ENCODE peak calls at places on chromosome 5, in four cellular contexts. N is HepG2, R is WERI-Rb-1, G is Panc1. W is an unnamed sample.

GRCh38 chr5:24232929-24233328 is 411.8 kb downstream of the CDH10 start:
- DNase-seq in R (no peak), N (no peak), G (no peak), W (no peak)

GRCh38 chr5:103385722-103386121 is 127.2 kb downstream of the MACIR start:
- DNase-seq in R (no peak), G (no peak), N (no peak), W (no peak)

GRCh38 chr5:27038476-27038875 is at the start of gene CDH9:
- DNase-seq in R (no peak), N (no peak), G (no peak), W (no peak)

GRCh38 chr5:159657766-159658165 is 258.5 kb upstream of the ADRA1B start:
- DNase-seq in N (no peak), R (no peak), G (no peak), W (no peak)

GRCh38 chr5:2191972-2192371 is 309.2 kb upstream of the IRX4 start:
- DNase-seq in G (no peak), R (no peak), N (no peak), W (no peak)

GRCh38 chr5:148457183-148457620 is 73.4 kb downstream of the FBXO38 start:
- DNase-seq in R (peak; percentile 20), G (no peak), N (no peak), W (no peak)

GRCh38 chr5:126363658-126364057 is 59.6 kb upstream of the GRAMD2B start:
- DNase-seq in N (peak; percentile 51), R (no peak), G (no peak), W (peak; percentile 72)

GRCh38 chr5:38473008-38473407 is 83.4 kb downstream of the LIFR start:
- DNase-seq in G (no peak), R (no peak), N (no peak), W (no peak)

GRCh38 chr5:96459313-96460109 is 26.5 kb upstream of the PCSK1 start:
- DNase-seq in G (no peak), N (no peak), R (no peak), W (no peak)

GRCh38 chr5:106303911-106304310 is 1366.8 kb downstream of the EFNA5 start:
- DNase-seq in R (no peak), N (no peak), G (no peak), W (no peak)

GRCh38 chr5:3356016-3356415 is 239.6 kb upstream of the IRX1 start:
- DNase-seq in R (no peak), G (no peak), N (no peak), W (no peak)

GRCh38 chr5:176886336-176887251 is 12.6 kb downstream of the HK3 start:
- DNase-seq in G (no peak), N (no peak), R (no peak), W (no peak)

GRCh38 chr5:38443390-38443789 is 113.1 kb downstream of the LIFR start:
- DNase-seq in N (peak; percentile 16), G (no peak), R (no peak), W (no peak)

GRCh38 chr5:155772009-155772662 is 554.8 kb upstream of the SGCD start:
- DNase-seq in R (no peak), N (no peak), G (no peak), W (no peak)

GRCh38 chr5:128099944-128100343 is 16.4 kb downstream of the SLC12A2 start:
- DNase-seq in G (no peak), R (no peak), N (no peak), W (no peak)

GRCh38 chr5:151880304-151880703 is 44.3 kb downstream of the GLRA1 start:
- DNase-seq in N (no peak), G (no peak), R (no peak), W (no peak)

GRCh38 chr5:14142202-14142855 is 813 bp upstream of the TRIO start:
- DNase-seq in N (no peak), G (no peak), R (no peak), W (no peak)

GRCh38 chr5:72452515-72453259 is 54.5 kb downstream of the ZNF366 start:
- DNase-seq in G (no peak), R (no peak), N (no peak), W (no peak)

GRCh38 chr5:61966558-61966957 is 339.4 kb upstream of the KIF2A start:
- DNase-seq in G (no peak), R (no peak), N (no peak), W (no peak)

GRCh38 chr5:1787472-1788047 is 12.1 kb downstream of the MRPL36 start:
- DNase-seq in R (no peak), G (no peak), N (no peak), W (no peak)

GRCh38 chr5:83844320-83845068 is 123.8 kb upstream of the HAPLN1 start:
- DNase-seq in R (no peak), N (no peak), G (no peak), W (no peak)
- H3K4me3 ChIP-seq in R (no peak overlapping the region), N (no peak overlapping the region), G (no peak overlapping the region), W (no peak overlapping the region)

GRCh38 chr5:12272389-12272788 is 368.1 kb upstream of the CTNND2 start:
- DNase-seq in R (peak; percentile 23), N (no peak), G (no peak), W (no peak)
- TF ChIP-seq CTCF in R (peak; percentile 31), N (no peak), G (peak; percentile 16), W (no peak)

GRCh38 chr5:58455495-58455894 is 4.4 kb downstream of the PLK2 start:
- DNase-seq in G (no peak), R (no peak), N (no peak), W (no peak)
- H3K4me3 ChIP-seq in G (peak overlapping the region; percentile 87), R (no peak overlapping the region), N (no peak overlapping the region), W (peak overlapping the region; percentile 88)

GRCh38 chr5:78295035-78295961 is 800 bp upstream of the AP3B1 start:
- DNase-seq in R (peak; percentile 31), N (peak; percentile 39), G (no peak), W (no peak)

DNA sequence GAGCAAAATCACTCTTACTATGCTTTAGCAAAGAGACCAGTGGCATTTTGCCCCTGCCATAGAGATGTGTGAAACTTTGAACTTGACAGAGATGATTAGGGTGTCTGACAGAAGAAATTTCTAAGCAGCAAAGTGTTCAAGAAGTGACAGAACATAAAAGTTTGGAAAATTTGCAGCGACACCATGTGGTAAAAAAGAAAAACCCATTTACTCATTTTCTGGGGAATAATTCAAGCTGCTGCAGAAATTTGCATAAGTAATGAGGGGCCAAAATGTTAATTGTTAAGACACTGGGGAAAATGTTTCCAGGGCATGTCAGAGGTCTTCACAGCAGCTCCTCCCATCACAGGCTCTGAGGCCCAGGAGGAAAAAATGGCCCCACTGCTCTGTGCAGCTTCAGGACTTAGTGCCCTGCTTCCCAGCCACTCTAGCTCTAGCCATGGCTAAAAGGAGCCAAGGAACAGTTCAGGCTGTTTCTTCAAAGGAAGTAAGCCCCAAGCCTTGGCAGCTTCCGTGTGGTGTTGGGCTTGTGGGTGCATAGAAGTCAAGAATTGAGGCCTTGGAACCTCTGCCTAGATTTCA is 6.1 kb upstream of the AP3B1 start:
- DNase-seq in R (no peak), N (no peak), G (no peak), W (no peak)
- TF ChIP-seq CTCF in R (no peak), N (no peak), G (peak; percentile 57), W (peak; percentile 48)

GRCh38 chr5:164868761-164869160 is 1363.3 kb downstream of the MAT2B start:
- DNase-seq in G (no peak), N (no peak), R (peak; percentile 23), W (no peak)
- H3K4me3 ChIP-seq in G (no peak overlapping the region), N (no peak overlapping the region), R (no peak overlapping the region), W (no peak overlapping the region)

GRCh38 chr5:130002183-130002582 is 97.9 kb downstream of the CHSY3 start:
- DNase-seq in R (no peak), G (no peak), N (no peak), W (no peak)
- TF ChIP-seq CTCF in R (no peak), G (no peak), N (no peak), W (no peak)